ENCODE peak calls at places on chromosomes 3 and 15, in eight cellular contexts. One of them, this sample, is unnamed.

GRCh38 chr3:155664922-155665695 is 79.8 kb downstream of the PLCH1 start:
- DNase-seq in cardiac fibroblast: peak
- DNase-seq in HFF-Myc: peak
- DNase-seq in fibroblast of lung: peak
- DNase-seq in glutamatergic neuron: no peak
- DNase-seq in GM06990: no peak
- DNase-seq in vagina: no peak
- DNase-seq in fibroblast of mammary gland: peak
- DNase-seq in this sample: no peak

GRCh38 chr3:183182732-183183610 is 20.4 kb upstream of the LAMP3 start:
- DNase-seq in glutamatergic neuron: no peak
- DNase-seq in fibroblast of lung: no peak
- DNase-seq in HFF-Myc: no peak
- DNase-seq in vagina: no peak
- DNase-seq in fibroblast of mammary gland: peak
- DNase-seq in cardiac fibroblast: peak
- DNase-seq in GM06990: no peak
- DNase-seq in this sample: no peak

GRCh38 chr15:96328101-96328958 is 2.2 kb upstream of the NR2F2 start:
- DNase-seq in GM06990: no peak
- DNase-seq in glutamatergic neuron: no peak
- DNase-seq in cardiac fibroblast: peak
- DNase-seq in HFF-Myc: no peak
- DNase-seq in vagina: no peak
- DNase-seq in fibroblast of lung: peak
- DNase-seq in fibroblast of mammary gland: peak
- DNase-seq in this sample: no peak

GRCh38 chr3:73745429-73746247 is 120.9 kb upstream of the PDZRN3 start:
- DNase-seq in cardiac fibroblast: peak
- DNase-seq in HFF-Myc: no peak
- DNase-seq in glutamatergic neuron: no peak
- DNase-seq in GM06990: no peak
- DNase-seq in fibroblast of mammary gland: peak
- DNase-seq in fibroblast of lung: peak
- DNase-seq in vagina: no peak
- DNase-seq in this sample: no peak

GRCh38 chr3:38636881-38637280 is 12.6 kb downstream of the SCN5A start:
- DNase-seq in vagina: no peak
- DNase-seq in HFF-Myc: no peak
- DNase-seq in fibroblast of mammary gland: no peak
- DNase-seq in glutamatergic neuron: no peak
- DNase-seq in fibroblast of lung: no peak
- DNase-seq in GM06990: no peak
- DNase-seq in cardiac fibroblast: no peak
- DNase-seq in this sample: no peak

GRCh38 chr3:25508901-25509300 is 80.8 kb downstream of the RARB start:
- DNase-seq in glutamatergic neuron: no peak
- DNase-seq in HFF-Myc: peak
- DNase-seq in vagina: no peak
- DNase-seq in cardiac fibroblast: peak
- DNase-seq in fibroblast of mammary gland: peak
- DNase-seq in GM06990: no peak
- DNase-seq in fibroblast of lung: peak
- DNase-seq in this sample: no peak

GRCh38 chr3:119776304-119776703 is 5.6 kb upstream of the NR1I2 start:
- DNase-seq in fibroblast of lung: no peak
- DNase-seq in glutamatergic neuron: no peak
- DNase-seq in vagina: no peak
- DNase-seq in GM06990: no peak
- DNase-seq in HFF-Myc: no peak
- DNase-seq in fibroblast of mammary gland: no peak
- DNase-seq in cardiac fibroblast: no peak
- DNase-seq in this sample: no peak

GRCh38 chr3:165696496-165696895 is 140.7 kb downstream of the BCHE start:
- DNase-seq in vagina: no peak
- DNase-seq in glutamatergic neuron: no peak
- DNase-seq in GM06990: peak
- DNase-seq in HFF-Myc: no peak
- DNase-seq in fibroblast of lung: no peak
- DNase-seq in fibroblast of mammary gland: peak
- DNase-seq in cardiac fibroblast: no peak
- DNase-seq in this sample: no peak

GRCh38 chr15:67253517-67254237 is 784 bp downstream of the AAGAB start:
- DNase-seq in fibroblast of lung: peak
- DNase-seq in HFF-Myc: no peak
- DNase-seq in glutamatergic neuron: no peak
- DNase-seq in GM06990: no peak
- DNase-seq in fibroblast of mammary gland: peak
- DNase-seq in vagina: no peak
- DNase-seq in cardiac fibroblast: peak
- DNase-seq in this sample: no peak

GRCh38 chr3:98148751-98149150 is 1.5 kb downstream of the OR5H14 start:
- DNase-seq in vagina: no peak
- DNase-seq in fibroblast of lung: no peak
- DNase-seq in cardiac fibroblast: no peak
- DNase-seq in glutamatergic neuron: no peak
- DNase-seq in HFF-Myc: no peak
- DNase-seq in fibroblast of mammary gland: no peak
- DNase-seq in GM06990: no peak
- DNase-seq in this sample: no peak

GRCh38 chr3:182739619-182740018 is 53.7 kb upstream of the ATP11B start:
- DNase-seq in HFF-Myc: no peak
- DNase-seq in fibroblast of mammary gland: peak
- DNase-seq in GM06990: no peak
- DNase-seq in cardiac fibroblast: peak
- DNase-seq in glutamatergic neuron: no peak
- DNase-seq in vagina: no peak
- DNase-seq in fibroblast of lung: peak
- DNase-seq in this sample: no peak

GRCh38 chr15:67593561-67593960 is 51.1 kb downstream of the MAP2K5 start:
- DNase-seq in GM06990: no peak
- DNase-seq in cardiac fibroblast: no peak
- DNase-seq in glutamatergic neuron: peak
- DNase-seq in fibroblast of mammary gland: no peak
- DNase-seq in vagina: no peak
- DNase-seq in HFF-Myc: no peak
- DNase-seq in fibroblast of lung: no peak
- DNase-seq in this sample: no peak

GRCh38 chr3:47854267-47854666 is 51.3 kb downstream of the DHX30 start:
- DNase-seq in fibroblast of mammary gland: no peak
- DNase-seq in cardiac fibroblast: no peak
- DNase-seq in glutamatergic neuron: no peak
- DNase-seq in fibroblast of lung: no peak
- DNase-seq in vagina: no peak
- DNase-seq in HFF-Myc: no peak
- DNase-seq in GM06990: no peak
- DNase-seq in this sample: no peak

GRCh38 chr3:187802928-187803259 is 57.6 kb upstream of the BCL6 start:
- DNase-seq in glutamatergic neuron: no peak
- DNase-seq in vagina: no peak
- DNase-seq in GM06990: peak
- DNase-seq in HFF-Myc: no peak
- DNase-seq in fibroblast of mammary gland: no peak
- DNase-seq in cardiac fibroblast: no peak
- DNase-seq in fibroblast of lung: no peak
- DNase-seq in this sample: peak

GRCh38 chr15:89291934-89292438 is 42.6 kb downstream of the POLG start:
- DNase-seq in glutamatergic neuron: no peak
- DNase-seq in fibroblast of mammary gland: no peak
- DNase-seq in vagina: no peak
- DNase-seq in HFF-Myc: no peak
- DNase-seq in cardiac fibroblast: no peak
- DNase-seq in GM06990: no peak
- DNase-seq in fibroblast of lung: no peak
- DNase-seq in this sample: no peak

DNA sequence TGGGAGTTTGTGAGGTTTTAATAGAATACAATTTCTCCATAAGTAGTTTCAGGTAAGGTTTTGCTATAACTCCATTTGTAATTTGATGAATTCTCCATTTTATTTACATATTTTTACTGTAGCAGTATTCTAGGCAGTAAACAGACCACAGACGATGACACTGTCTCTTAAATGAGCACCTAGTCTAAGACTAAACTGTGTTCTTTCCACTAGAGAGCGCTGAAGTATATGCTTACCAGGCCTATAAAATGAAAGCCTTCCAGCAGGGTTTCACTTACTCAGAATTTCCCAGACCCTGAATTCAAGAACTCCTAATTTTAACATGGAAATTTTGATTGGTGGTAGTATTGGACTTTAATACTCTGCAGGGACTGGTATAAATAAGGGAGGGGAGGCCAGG is 41.6 kb downstream of the POLG start:
- DNase-seq in HFF-Myc: no peak
- DNase-seq in fibroblast of lung: no peak
- DNase-seq in cardiac fibroblast: no peak
- DNase-seq in GM06990: no peak
- DNase-seq in fibroblast of mammary gland: no peak
- DNase-seq in glutamatergic neuron: no peak
- DNase-seq in vagina: no peak
- DNase-seq in this sample: no peak
- TF ChIP-seq CTCF in HFF-Myc: no peak
- TF ChIP-seq CTCF in fibroblast of lung: no peak
- TF ChIP-seq CTCF in cardiac fibroblast: no peak
- TF ChIP-seq CTCF in GM06990: no peak
- TF ChIP-seq CTCF in fibroblast of mammary gland: no peak
- TF ChIP-seq CTCF in glutamatergic neuron: no peak
- TF ChIP-seq CTCF in vagina: no peak
- TF ChIP-seq CTCF in this sample: no peak

GRCh38 chr3:133486658-133487057 is 86.8 kb downstream of the BFSP2 start:
- DNase-seq in cardiac fibroblast: no peak
- DNase-seq in fibroblast of mammary gland: no peak
- DNase-seq in GM06990: no peak
- DNase-seq in HFF-Myc: no peak
- DNase-seq in fibroblast of lung: no peak
- DNase-seq in vagina: no peak
- DNase-seq in glutamatergic neuron: no peak
- DNase-seq in this sample: no peak

GRCh38 chr3:133488785-133489367 is 84.6 kb upstream of the CDV3 start:
- DNase-seq in GM06990: no peak
- DNase-seq in fibroblast of mammary gland: peak
- DNase-seq in fibroblast of lung: peak
- DNase-seq in HFF-Myc: peak
- DNase-seq in cardiac fibroblast: peak
- DNase-seq in glutamatergic neuron: no peak
- DNase-seq in vagina: no peak
- DNase-seq in this sample: no peak

GRCh38 chr3:133489466-133490085 is 83.9 kb upstream of the CDV3 start:
- DNase-seq in glutamatergic neuron: no peak
- DNase-seq in cardiac fibroblast: peak
- DNase-seq in vagina: no peak
- DNase-seq in HFF-Myc: no peak
- DNase-seq in fibroblast of lung: peak
- DNase-seq in fibroblast of mammary gland: peak
- DNase-seq in GM06990: no peak
- DNase-seq in this sample: no peak

GRCh38 chr3:133487204-133487603 is 86.3 kb upstream of the CDV3 start:
- DNase-seq in cardiac fibroblast: no peak
- DNase-seq in GM06990: no peak
- DNase-seq in fibroblast of mammary gland: no peak
- DNase-seq in glutamatergic neuron: no peak
- DNase-seq in HFF-Myc: no peak
- DNase-seq in vagina: no peak
- DNase-seq in fibroblast of lung: no peak
- DNase-seq in this sample: no peak

GRCh38 chr3:133487920-133488540 is 85.5 kb upstream of the CDV3 start:
- DNase-seq in GM06990: no peak
- DNase-seq in HFF-Myc: no peak
- DNase-seq in glutamatergic neuron: no peak
- DNase-seq in fibroblast of lung: peak
- DNase-seq in vagina: no peak
- DNase-seq in cardiac fibroblast: peak
- DNase-seq in fibroblast of mammary gland: peak
- DNase-seq in this sample: no peak
- TF ChIP-seq CTCF in GM06990: peak
- TF ChIP-seq CTCF in HFF-Myc: peak
- TF ChIP-seq CTCF in glutamatergic neuron: peak
- TF ChIP-seq CTCF in fibroblast of lung: peak
- TF ChIP-seq CTCF in vagina: no peak
- TF ChIP-seq CTCF in cardiac fibroblast: peak
- TF ChIP-seq CTCF in fibroblast of mammary gland: peak
- TF ChIP-seq CTCF in this sample: peak

GRCh38 chr3:42019953-42020260 is 58.0 kb upstream of the ULK4 start:
- DNase-seq in cardiac fibroblast: no peak
- DNase-seq in glutamatergic neuron: no peak
- DNase-seq in HFF-Myc: no peak
- DNase-seq in vagina: no peak
- DNase-seq in fibroblast of lung: no peak
- DNase-seq in GM06990: no peak
- DNase-seq in fibroblast of mammary gland: no peak
- DNase-seq in this sample: no peak
- TF ChIP-seq CTCF in cardiac fibroblast: no peak
- TF ChIP-seq CTCF in glutamatergic neuron: no peak
- TF ChIP-seq CTCF in HFF-Myc: no peak
- TF ChIP-seq CTCF in vagina: no peak
- TF ChIP-seq CTCF in fibroblast of lung: no peak
- TF ChIP-seq CTCF in GM06990: no peak
- TF ChIP-seq CTCF in fibroblast of mammary gland: no peak
- TF ChIP-seq CTCF in this sample: no peak

GRCh38 chr3:45337839-45338470 is 50.4 kb upstream of the LARS2 start:
- DNase-seq in fibroblast of lung: no peak
- DNase-seq in cardiac fibroblast: no peak
- DNase-seq in HFF-Myc: no peak
- DNase-seq in GM06990: no peak
- DNase-seq in vagina: no peak
- DNase-seq in glutamatergic neuron: no peak
- DNase-seq in fibroblast of mammary gland: peak
- DNase-seq in this sample: no peak

GRCh38 chr3:45347329-45348000 is 40.9 kb upstream of the LARS2 start:
- DNase-seq in cardiac fibroblast: no peak
- DNase-seq in fibroblast of lung: peak
- DNase-seq in fibroblast of mammary gland: no peak
- DNase-seq in GM06990: no peak
- DNase-seq in HFF-Myc: no peak
- DNase-seq in vagina: no peak
- DNase-seq in glutamatergic neuron: no peak
- DNase-seq in this sample: no peak

GRCh38 chr3:45341876-45342275 is 46.5 kb upstream of the LARS2 start:
- DNase-seq in vagina: no peak
- DNase-seq in cardiac fibroblast: no peak
- DNase-seq in GM06990: no peak
- DNase-seq in fibroblast of lung: no peak
- DNase-seq in HFF-Myc: no peak
- DNase-seq in fibroblast of mammary gland: no peak
- DNase-seq in glutamatergic neuron: no peak
- DNase-seq in this sample: no peak

GRCh38 chr3:45345849-45346535 is 42.4 kb upstream of the LARS2 start:
- DNase-seq in vagina: no peak
- DNase-seq in GM06990: no peak
- DNase-seq in fibroblast of mammary gland: no peak
- DNase-seq in glutamatergic neuron: no peak
- DNase-seq in HFF-Myc: no peak
- DNase-seq in cardiac fibroblast: no peak
- DNase-seq in fibroblast of lung: no peak
- DNase-seq in this sample: no peak

DNA sequence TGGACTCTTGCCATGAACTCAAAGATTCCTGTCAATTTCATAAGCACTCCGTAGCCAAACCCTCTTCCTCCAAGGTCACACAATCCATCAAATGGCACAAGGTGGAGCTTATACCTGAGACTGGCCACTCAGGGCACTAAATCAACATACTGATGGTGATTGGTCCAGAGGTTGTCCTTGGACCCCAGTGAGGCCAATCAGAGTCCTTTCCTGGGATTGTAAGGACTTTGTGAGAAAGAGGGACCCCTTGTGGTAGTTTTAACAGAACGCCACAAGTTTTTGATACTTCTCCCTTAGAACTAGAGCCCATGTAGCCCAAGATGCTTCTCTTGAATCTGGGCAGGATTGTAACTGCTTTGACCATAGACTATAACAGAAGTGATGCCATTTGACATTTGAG is 44.4 kb upstream of the LARS2 start:
- DNase-seq in fibroblast of lung: no peak
- DNase-seq in vagina: no peak
- DNase-seq in GM06990: no peak
- DNase-seq in glutamatergic neuron: no peak
- DNase-seq in HFF-Myc: no peak
- DNase-seq in fibroblast of mammary gland: peak
- DNase-seq in cardiac fibroblast: peak
- DNase-seq in this sample: no peak
- TF ChIP-seq CTCF in fibroblast of lung: no peak
- TF ChIP-seq CTCF in vagina: no peak
- TF ChIP-seq CTCF in GM06990: peak
- TF ChIP-seq CTCF in glutamatergic neuron: no peak
- TF ChIP-seq CTCF in HFF-Myc: peak
- TF ChIP-seq CTCF in fibroblast of mammary gland: peak
- TF ChIP-seq CTCF in cardiac fibroblast: no peak
- TF ChIP-seq CTCF in this sample: no peak

This sample was measured in GM13977.